ENCODE peak calls at places on chromosomes 11 and 22, in four cellular contexts. S is kidney, W is IMR-90, V is neuronal stem cell. A is an unnamed sample.

GRCh38 chr22:35643991-35644390 is 4.3 kb upstream of the APOL6 start:
- DNase-seq in S (no peak), W (no peak), V (no peak), A (no peak)

GRCh38 chr22:28925916-28926315 is 42.5 kb downstream of the ZNRF3 start:
- DNase-seq in S (no peak), W (no peak), V (no peak), A (no peak)

GRCh38 chr22:29128891-29129643 is 56.2 kb downstream of the KREMEN1 start:
- DNase-seq in S (no peak), W (peak), V (no peak), A (no peak)

GRCh38 chr11:130318031-130318673 is 3.4 kb upstream of the ZBTB44 start:
- DNase-seq in S (no peak), W (no peak), V (no peak), A (no peak)

GRCh38 chr11:125569913-125570621 is 790 bp downstream of the EI24 start:
- DNase-seq in S (no peak), W (peak), V (no peak), A (no peak)

GRCh38 chr11:57237204-57237681 is at the start of gene APLNR:
- DNase-seq in S (no peak), W (no peak), V (no peak), A (peak)

GRCh38 chr22:40512426-40513136 is 123.9 kb downstream of the MRTFA start:
- DNase-seq in S (no peak), W (peak), V (no peak), A (no peak)

GRCh38 chr11:67504950-67505561 is at the start of gene PITPNM1:
- DNase-seq in S (peak), W (peak), V (peak), A (peak)

GRCh38 chr11:89437317-89437716 is 53.9 kb downstream of the NOX4 start:
- DNase-seq in S (no peak), W (no peak), V (no peak), A (no peak)

GRCh38 chr11:62500066-62501035 is 46.3 kb downstream of the AHNAK start:
- DNase-seq in S (no peak), W (no peak), V (no peak), A (no peak)
- H3K9ac ChIP-seq in S (no peak), W (no peak), V (no peak), A (no peak)

DNA sequence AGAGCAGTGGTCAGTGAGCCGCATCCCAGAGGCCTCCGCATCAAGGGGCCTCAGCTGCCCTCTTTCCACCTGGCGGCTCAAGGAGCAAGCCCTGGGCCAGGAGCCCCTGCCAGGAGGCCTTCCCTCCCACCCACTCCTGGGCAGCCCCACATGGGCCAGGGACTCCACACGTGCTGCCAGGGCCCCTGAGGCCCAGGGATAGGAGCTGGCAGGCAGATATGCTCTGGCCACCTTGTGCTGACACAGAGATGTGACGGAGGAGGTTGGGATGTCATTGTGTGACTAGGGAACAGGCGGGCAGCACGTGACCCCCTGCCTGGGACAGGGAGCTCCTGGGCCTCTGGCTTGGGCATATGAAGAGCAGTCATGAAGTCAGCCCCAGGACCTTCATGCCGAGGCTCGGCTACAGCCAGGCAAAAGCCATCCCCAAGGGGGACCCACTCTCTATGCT is 77.9 kb downstream of the PIWIL3 start:
- DNase-seq in S (peak), W (no peak), V (no peak), A (no peak)
- H3K9ac ChIP-seq in S (no peak), W (peak), V (peak), A (peak)

GRCh38 chr11:46392421-46393230 is 1.1 kb upstream of the CHRM4 start:
- DNase-seq in S (peak), W (peak), V (peak), A (peak)
- H3K9ac ChIP-seq in S (no peak), W (no peak), V (no peak), A (no peak)

GRCh38 chr22:42026705-42027104 is 28.1 kb downstream of the WBP2NL start:
- DNase-seq in S (no peak), W (no peak), V (no peak), A (no peak)
- H3K9ac ChIP-seq in S (no peak), W (no peak), V (no peak), A (no peak)

GRCh38 chr11:10777393-10777793 is 26.3 kb downstream of the CTR9 start:
- DNase-seq in S (no peak), W (no peak), V (no peak), A (no peak)
- H3K9ac ChIP-seq in S (no peak), W (no peak), V (no peak), A (no peak)

DNA sequence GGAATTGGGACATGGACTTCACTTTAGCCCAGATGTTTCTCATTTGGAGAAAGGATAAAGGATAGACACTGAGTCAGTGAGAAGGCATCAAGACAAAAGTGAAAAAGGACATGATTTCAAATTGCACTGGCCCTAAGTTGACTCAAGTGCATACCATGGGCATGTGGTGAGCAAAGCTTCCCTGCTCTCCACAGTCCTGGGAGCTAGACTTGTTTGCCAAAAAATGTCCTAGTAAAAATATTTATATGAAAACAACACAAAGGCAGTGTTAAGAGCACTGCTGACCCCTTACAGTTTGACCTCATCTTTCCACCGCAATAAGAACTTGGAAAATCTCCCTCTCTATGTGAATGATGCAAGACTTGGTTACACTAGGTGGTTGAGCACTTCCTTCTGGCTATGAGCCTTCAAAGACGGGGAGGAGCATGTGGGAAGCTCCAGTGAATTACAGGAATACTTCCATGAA is 46.5 kb upstream of the FIBIN start:
- DNase-seq in S (no peak), W (peak), V (no peak), A (no peak)
- H3K9ac ChIP-seq in S (no peak), W (no peak), V (no peak), A (no peak)

DNA sequence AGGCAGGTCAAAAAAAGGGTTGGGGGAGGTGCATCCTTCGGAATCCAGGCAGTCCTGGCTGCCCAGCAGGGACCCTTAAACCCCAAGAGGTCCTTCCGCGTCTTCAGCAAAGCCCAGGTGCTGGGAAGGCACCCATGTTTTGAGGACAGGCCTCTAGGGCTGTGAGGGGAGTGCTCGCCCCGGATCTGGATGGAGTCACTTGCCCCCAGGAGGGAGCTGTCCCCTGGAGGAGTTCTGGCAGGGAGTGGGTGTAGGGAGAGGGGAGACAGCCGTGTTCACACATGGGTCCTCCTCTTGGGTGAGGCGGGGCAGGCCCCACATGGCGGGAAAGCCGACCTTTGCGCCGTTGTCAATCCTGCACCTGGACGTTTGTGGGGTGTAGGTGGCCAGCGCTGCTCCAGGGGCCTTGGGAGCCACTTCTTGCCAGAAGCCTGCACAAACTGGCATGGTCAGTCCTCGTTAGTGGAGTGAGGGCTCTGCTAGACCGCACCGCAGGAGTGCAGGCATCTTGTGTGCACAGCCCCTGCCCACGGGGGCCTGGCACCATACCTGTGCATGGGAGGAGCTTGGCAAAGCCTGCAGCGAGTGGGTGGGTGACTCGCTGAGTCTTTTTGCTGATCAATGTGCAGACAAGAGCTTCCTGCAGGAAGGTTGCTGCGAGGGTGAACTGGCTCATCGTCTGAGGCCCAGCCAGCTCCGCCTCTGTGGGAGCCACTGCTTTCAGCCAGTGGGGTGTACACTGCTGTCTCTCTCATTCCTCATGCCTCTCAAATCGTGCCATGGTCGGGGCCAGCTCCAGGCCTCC is 16.0 kb downstream of the PPIL2 start:
- DNase-seq in S (no peak), W (no peak), V (no peak), A (no peak)
- H3K9ac ChIP-seq in S (no peak), W (no peak), V (peak), A (no peak)

DNA sequence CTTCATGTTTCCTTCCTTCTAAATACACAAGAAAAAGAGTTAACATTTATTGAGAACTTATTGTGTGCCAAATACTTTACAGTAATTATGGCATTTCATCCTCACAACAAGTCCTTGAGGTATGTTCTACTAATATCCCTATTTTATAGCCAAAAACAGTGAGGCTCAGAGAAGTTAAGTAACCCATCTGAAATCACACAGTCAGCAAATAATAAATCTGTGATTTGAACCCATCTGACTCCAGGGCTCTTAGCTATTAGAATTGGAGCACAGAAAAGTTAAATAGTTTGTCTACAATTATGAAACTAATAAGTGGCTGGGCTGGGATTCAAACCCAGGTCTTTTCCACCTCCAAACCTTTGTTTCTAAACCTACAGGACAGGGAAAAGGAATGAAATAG is 36.5 kb upstream of the MYOD1 start:
- DNase-seq in S (no peak), W (no peak), V (no peak), A (no peak)
- H3K9ac ChIP-seq in S (no peak), W (no peak), V (no peak), A (no peak)